ENCODE peak calls at places on chromosome 1, in seven cellular contexts. S is brain microvascular endothelial cell, P is MM.1S, C is cardiac muscle cell, L is mesothelial cell of epicardium, V is GM10248, X is pancreas. N is an unnamed sample.

GRCh38 chr1:240946926-240947325 is 335.0 kb upstream of the GREM2 start:
- DNase-seq in S (peak), P (peak), C (peak), L (no peak), V (peak), X (no peak), N (no peak)

GRCh38 chr1:72013161-72013560 is 269.2 kb downstream of the NEGR1 start:
- DNase-seq in S (no peak), P (no peak), C (no peak), L (no peak), V (no peak), X (no peak), N (no peak)

GRCh38 chr1:197692965-197693364 is 82.3 kb downstream of the DENND1B start:
- DNase-seq in S (no peak), P (peak), C (no peak), L (no peak), V (peak), X (no peak), N (no peak)

GRCh38 chr1:62384276-62385005 is 52.4 kb upstream of the USP1 start:
- DNase-seq in S (peak), P (no peak), C (peak), L (no peak), V (no peak), X (peak), N (no peak)

GRCh38 chr1:22143586-22144033 is 713 bp upstream of the WNT4 start:
- DNase-seq in S (no peak), P (no peak), C (no peak), L (no peak), V (no peak), X (no peak), N (no peak)

GRCh38 chr1:103194060-103194459 is 85.7 kb upstream of the COL11A1 start:
- DNase-seq in S (no peak), P (no peak), C (no peak), L (no peak), V (no peak), X (no peak), N (no peak)

GRCh38 chr1:201597551-201598230 is 58.8 kb downstream of the NAV1 start:
- DNase-seq in S (no peak), P (no peak), C (no peak), L (no peak), V (no peak), X (peak), N (no peak)

GRCh38 chr1:230621290-230622022 is 20.8 kb upstream of the COG2 start:
- DNase-seq in S (no peak), P (no peak), C (no peak), L (no peak), V (no peak), X (no peak), N (no peak)

GRCh38 chr1:158998781-158999161 is 10.9 kb upstream of the IFI16 start:
- DNase-seq in S (peak), P (peak), C (peak), L (no peak), V (peak), X (no peak), N (no peak)

GRCh38 chr1:152502496-152503180 is 8.0 kb upstream of the LCE5A start:
- DNase-seq in S (no peak), P (no peak), C (no peak), L (no peak), V (no peak), X (no peak), N (no peak)

GRCh38 chr1:38029081-38029681 is 16.6 kb downstream of the UTP11 start:
- DNase-seq in S (no peak), P (peak), C (peak), L (no peak), V (no peak), X (no peak), N (no peak)

GRCh38 chr1:211036701-211037494 is 97.0 kb downstream of the KCNH1 start:
- DNase-seq in S (peak), P (no peak), C (no peak), L (no peak), V (no peak), X (no peak), N (no peak)

GRCh38 chr1:22876359-22877111 is 96.1 kb downstream of the LACTBL1 start:
- DNase-seq in S (peak), P (no peak), C (no peak), L (no peak), V (no peak), X (no peak), N (no peak)

GRCh38 chr1:54950361-54951163 is 29.9 kb upstream of the TMEM61 start:
- DNase-seq in S (peak), P (peak), C (peak), L (peak), V (peak), X (peak), N (peak)

GRCh38 chr1:71770121-71770520 is 512.2 kb downstream of the NEGR1 start:
- DNase-seq in S (peak), P (peak), C (no peak), L (no peak), V (no peak), X (no peak), N (no peak)

GRCh38 chr1:234608720-234609527 is 1.1 kb downstream of the IRF2BP2 start:
- DNase-seq in S (peak), P (peak), C (peak), L (peak), V (peak), X (peak), N (peak)

GRCh38 chr1:67722292-67722944 is 37.4 kb downstream of the GADD45A start:
- DNase-seq in S (no peak), P (no peak), C (no peak), L (no peak), V (no peak), X (no peak), N (no peak)

GRCh38 chr1:39141925-39142324 is 62.6 kb upstream of the MACF1 start:
- DNase-seq in S (no peak), P (no peak), C (peak), L (no peak), V (no peak), X (no peak), N (no peak)

GRCh38 chr1:234509457-234510328 is 30.7 kb upstream of the TARBP1 start:
- DNase-seq in S (no peak), P (no peak), C (no peak), L (no peak), V (no peak), X (peak), N (no peak)

GRCh38 chr1:6794164-6794563 is 8.9 kb downstream of the CAMTA1 start:
- DNase-seq in S (no peak), P (peak), C (no peak), L (no peak), V (no peak), X (no peak), N (no peak)

GRCh38 chr1:164754088-164754600 is 195.2 kb downstream of the PBX1 start:
- DNase-seq in S (no peak), P (no peak), C (no peak), L (no peak), V (no peak), X (peak), N (no peak)

GRCh38 chr1:167720965-167721616 is 691 bp upstream of the MPZL1 start:
- DNase-seq in S (peak), P (peak), C (peak), L (no peak), V (peak), X (no peak), N (no peak)

GRCh38 chr1:98172022-98172421 is 251.2 kb upstream of the DPYD start:
- DNase-seq in S (no peak), P (no peak), C (no peak), L (no peak), V (no peak), X (no peak), N (no peak)

GRCh38 chr1:214747050-214747615 is 144.1 kb downstream of the CENPF start:
- DNase-seq in S (no peak), P (no peak), C (no peak), L (no peak), V (no peak), X (no peak), N (no peak)

GRCh38 chr1:111030590-111030989 is 66.9 kb upstream of the LRIF1 start:
- DNase-seq in S (peak), P (peak), C (peak), L (no peak), V (peak), X (peak), N (no peak)

GRCh38 chr1:36175137-36176095 is 19.5 kb downstream of the MAP7D1 start:
- DNase-seq in S (peak), P (peak), C (peak), L (no peak), V (no peak), X (peak), N (no peak)

DNA sequence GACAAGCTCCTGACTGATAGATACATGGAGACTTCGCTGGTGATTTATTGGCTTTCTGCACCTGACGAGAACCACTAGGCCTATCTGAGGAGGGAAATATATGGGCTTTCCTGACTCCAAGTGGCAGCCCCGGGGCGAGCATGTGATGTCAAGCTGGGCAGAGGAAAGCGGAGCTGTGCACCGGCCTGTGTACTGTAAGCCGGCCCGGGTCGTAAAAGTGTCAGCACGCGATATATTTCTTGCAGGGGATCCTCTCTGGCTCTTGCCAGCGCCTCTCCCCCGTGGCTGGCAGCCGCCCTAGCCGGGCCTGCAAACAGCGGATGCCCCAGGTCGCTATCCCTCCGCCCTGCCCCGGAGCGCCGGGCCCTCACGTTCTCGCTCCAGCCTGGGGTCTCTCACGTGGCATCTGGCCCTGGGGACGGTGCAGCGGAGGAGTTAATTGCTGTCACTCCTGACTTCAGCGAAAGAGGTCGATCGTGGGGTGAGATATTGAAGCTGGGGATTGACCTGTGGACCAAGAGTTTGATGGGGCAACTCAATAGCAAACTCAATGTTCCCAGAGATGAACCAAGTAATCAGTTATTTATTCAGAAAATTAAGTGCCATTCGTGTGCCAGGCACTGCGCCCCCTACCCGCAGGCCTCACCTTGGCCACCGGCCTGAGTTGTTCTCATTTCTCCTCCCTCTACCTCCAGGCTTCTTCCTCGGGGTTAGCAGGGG is 41.0 kb upstream of the HAO2 start:
- DNase-seq in S (no peak), P (peak), C (peak), L (peak), V (no peak), X (no peak), N (no peak)
- TF ChIP-seq CTCF in S (peak), P (peak), C (peak), L (no peak), V (peak), X (no peak), N (no peak)

DNA sequence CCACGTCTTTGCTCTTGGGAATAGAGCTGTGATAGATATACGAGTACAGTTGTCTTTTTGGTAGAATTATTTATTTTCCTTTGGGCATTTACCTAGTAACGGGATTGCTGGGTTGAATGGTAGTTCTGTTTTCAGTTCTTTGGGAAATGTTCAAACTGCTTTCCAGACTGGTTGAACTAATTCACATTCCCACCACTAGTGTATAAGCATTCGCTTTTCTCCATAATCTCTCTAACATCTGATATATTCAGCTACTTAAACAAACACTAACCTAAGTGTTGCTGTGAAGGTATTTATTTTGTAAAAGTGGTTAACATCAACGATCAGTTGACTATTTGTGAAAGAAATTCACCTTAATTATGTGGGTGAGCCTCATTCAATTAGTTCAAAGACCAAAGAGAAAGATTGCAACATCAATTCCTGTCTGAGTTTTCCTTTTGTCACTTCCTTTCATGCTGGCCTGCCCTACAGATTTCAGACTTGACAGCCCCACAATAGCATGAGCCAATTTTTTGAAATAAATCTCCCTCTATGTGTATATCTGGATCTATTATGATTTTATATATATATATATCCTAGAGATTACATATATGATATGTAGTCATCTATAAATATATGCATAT is 26.7 kb upstream of the DUSP10 start:
- DNase-seq in S (no peak), P (no peak), C (no peak), L (no peak), V (no peak), X (no peak), N (no peak)
- TF ChIP-seq CTCF in S (no peak), P (no peak), C (peak), L (no peak), V (no peak), X (no peak), N (no peak)

GRCh38 chr1:225350872-225351271 is 77.0 kb downstream of the LBR start:
- DNase-seq in S (no peak), P (no peak), C (no peak), L (no peak), V (no peak), X (no peak), N (no peak)

GRCh38 chr1:225343618-225344017 is 84.2 kb downstream of the LBR start:
- DNase-seq in S (no peak), P (peak), C (no peak), L (no peak), V (no peak), X (no peak), N (no peak)

GRCh38 chr1:225349826-225350225 is 78.0 kb downstream of the LBR start:
- DNase-seq in S (no peak), P (no peak), C (no peak), L (no peak), V (no peak), X (no peak), N (no peak)

GRCh38 chr1:225348400-225348799 is 79.4 kb downstream of the LBR start:
- DNase-seq in S (no peak), P (no peak), C (no peak), L (no peak), V (no peak), X (no peak), N (no peak)

DNA sequence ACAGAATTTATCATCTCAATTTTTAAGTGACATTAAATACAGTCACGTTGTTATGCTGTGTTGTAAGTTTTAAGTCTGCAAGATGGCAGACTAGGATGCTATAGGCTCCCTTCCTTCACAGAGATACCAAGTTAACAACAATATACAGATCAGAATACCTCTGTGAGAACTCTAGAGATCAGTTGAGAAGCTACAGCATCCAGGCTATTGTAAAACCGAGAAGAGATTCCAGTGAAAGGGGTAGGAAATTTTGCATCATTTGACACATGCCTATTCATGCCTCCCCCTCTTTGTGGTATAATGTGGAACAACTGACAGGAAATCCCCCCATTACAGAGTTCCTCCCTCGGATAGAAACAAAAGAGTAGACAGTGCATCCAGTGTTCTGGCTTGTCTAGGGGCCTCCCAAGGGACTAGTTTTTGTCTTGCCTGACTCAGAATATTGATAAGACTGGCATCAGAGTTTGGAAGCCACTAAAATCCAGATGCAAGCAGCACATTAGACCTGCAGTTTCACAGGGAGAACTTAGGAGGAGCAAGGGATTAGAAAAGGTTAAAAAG is 80.6 kb downstream of the LBR start:
- DNase-seq in S (no peak), P (no peak), C (no peak), L (no peak), V (no peak), X (no peak), N (no peak)
- TF ChIP-seq CTCF in S (no peak), P (no peak), C (no peak), L (no peak), V (no peak), X (no peak), N (no peak)

DNA sequence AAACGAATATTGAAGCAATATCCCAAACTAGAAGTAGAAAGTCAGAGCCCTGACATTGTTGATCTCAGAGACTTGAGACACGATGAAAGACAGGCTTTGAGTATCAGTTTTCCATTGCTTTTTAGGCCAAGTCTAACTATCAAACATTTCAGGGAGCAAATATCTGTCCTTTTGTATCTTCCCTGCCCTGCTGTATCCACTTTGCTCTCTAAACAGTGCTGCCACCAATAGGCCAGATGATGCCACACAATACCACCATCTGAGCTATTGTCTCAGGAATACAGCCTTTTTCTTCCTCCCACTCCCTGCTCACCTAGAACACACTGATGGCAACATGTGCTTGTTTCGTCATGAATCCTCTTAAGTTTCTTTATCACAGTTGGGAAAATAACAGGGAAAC is 62.6 kb upstream of the SPAG17 start:
- DNase-seq in S (peak), P (no peak), C (peak), L (no peak), V (no peak), X (no peak), N (no peak)
- TF ChIP-seq CTCF in S (peak), P (peak), C (peak), L (no peak), V (peak), X (no peak), N (no peak)

GRCh38 chr1:154943649-154944421 is 7.3 kb upstream of the PMVK start:
- DNase-seq in S (no peak), P (peak), C (peak), L (peak), V (peak), X (no peak), N (no peak)
- TF ChIP-seq CTCF in S (peak), P (peak), C (peak), L (peak), V (peak), X (peak), N (peak)

DNA sequence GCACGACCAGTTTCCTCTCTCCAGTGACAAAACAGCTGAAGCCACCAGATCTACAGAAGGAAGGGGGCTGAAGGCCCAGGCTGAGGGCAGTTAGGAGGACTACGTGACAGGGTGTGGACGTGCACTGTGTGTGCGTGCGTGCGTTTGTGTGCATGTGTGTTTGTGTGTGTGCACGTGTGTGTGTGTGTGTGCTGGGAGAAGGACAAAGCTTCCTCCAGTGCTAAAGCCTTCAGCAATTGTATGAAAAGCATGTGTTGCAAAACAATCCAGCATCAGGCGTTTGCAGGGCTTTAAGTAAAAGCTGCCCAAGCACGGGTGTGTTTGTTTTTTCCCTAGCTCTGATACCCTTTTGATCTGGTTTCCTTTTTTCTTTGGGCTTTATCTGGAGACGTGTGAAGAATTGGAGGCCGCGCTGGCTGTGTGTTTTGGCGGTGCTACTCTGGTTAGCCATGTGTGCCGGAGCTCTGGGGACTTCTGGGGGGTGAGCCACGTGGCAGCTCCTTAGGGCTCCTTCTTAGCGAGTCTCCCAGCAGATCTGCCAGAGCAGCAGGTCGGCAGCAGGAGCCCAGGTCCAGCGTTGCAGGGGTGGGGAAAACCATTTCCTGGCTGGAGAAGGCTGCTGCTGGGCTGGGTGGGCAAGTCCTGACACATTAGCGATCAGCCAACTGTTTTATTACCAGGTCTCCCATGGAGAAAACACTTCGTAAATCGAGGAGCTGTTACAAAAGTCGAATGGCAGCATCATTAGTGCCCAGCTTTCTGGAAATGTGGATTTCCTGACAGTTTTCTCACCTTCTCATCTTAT is 73.4 kb downstream of the UCK2 start:
- DNase-seq in S (peak), P (no peak), C (no peak), L (no peak), V (no peak), X (peak), N (no peak)
- TF ChIP-seq CTCF in S (no peak), P (no peak), C (no peak), L (no peak), V (no peak), X (no peak), N (no peak)

DNA sequence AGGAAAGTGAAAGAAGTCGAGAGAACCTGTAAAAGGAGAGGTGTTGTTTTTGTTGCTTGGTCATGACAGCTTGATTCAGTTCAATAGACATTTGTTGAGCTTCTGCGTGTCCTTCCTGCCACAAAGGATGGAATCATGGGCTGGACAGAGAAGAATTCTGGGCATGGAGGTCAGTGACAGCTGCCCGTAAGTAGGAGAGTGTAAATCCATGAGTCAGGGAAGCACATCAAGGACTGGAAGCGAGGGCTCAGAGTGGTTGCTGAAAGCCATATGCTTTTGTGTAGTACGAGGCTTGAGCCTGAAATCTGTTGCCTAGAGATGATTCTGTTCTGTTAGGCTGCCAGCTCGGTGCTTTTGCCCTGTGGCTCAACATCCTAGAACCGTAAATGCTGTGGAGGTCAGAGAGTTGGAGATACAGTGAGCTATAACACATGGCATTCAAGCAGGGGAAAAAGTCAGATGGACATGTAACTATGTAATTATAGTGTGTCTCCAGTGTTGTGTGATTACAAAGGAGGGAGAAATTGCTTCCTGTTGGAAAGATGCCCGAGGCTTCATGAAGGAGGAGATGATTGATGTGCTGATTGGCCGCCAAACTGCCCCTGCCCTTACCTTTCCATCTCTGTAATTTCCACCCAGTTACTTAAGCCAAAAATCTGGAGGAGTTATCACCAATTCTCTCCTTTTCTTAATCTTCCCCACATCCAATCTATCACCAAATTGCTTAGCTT is 92.8 kb upstream of the CACNA1E start:
- DNase-seq in S (no peak), P (no peak), C (no peak), L (no peak), V (no peak), X (no peak), N (no peak)
- TF ChIP-seq CTCF in S (no peak), P (no peak), C (no peak), L (no peak), V (no peak), X (no peak), N (no peak)